ENCODE peak calls at places on chromosomes 3 and 15, in nine cellular contexts. Y is CD4-positive, alpha-beta T cell; Z is activated naive CD8-positive, alpha-beta T cell treated with anti-CD3 and anti-CD28 coated beads for 36 hours; K is NCI-H774; J is AG08395; F is K562; W is stimulated activated CD4-positive, alpha-beta T cell treated with anti-CD3 and anti-CD28 coated beads, Interleukin-12 subunit alpha, Interleukin-12 subunit beta, amount 100 ng/mL, for 4 hours; T is effector memory CD8-positive, alpha-beta T cell; N is activated T-cell treated with anti-CD3 and anti-CD28 coated beads, Interleukin-2, amount 50 U/mL, for 48 hours. X is an unnamed sample.

GRCh38 chr15:63509933-63510547 is 5.6 kb downstream of the USP3 start:
- DNase-seq in Y (no peak), Z (no peak), K (no peak), J (peak), F (no peak), W (no peak), T (no peak), N (no peak), X (no peak)

GRCh38 chr3:20125912-20126311 is 60.1 kb downstream of the SGO1 start:
- DNase-seq in Y (no peak), Z (no peak), K (no peak), J (no peak), F (no peak), W (no peak), T (no peak), N (no peak), X (no peak)

GRCh38 chr3:177571271-177571972 is 374.1 kb upstream of the TBL1XR1 start:
- DNase-seq in Y (no peak), Z (no peak), K (no peak), J (no peak), F (no peak), W (no peak), T (no peak), N (no peak), X (no peak)

GRCh38 chr3:56019490-56019889 is 448.8 kb downstream of the ERC2 start:
- DNase-seq in Y (no peak), Z (no peak), K (no peak), J (no peak), F (no peak), W (no peak), T (no peak), N (no peak), X (peak)

GRCh38 chr3:40079203-40079844 is 230.2 kb upstream of the EIF1B start:
- DNase-seq in Y (no peak), Z (no peak), K (no peak), J (peak), F (no peak), W (no peak), T (no peak), N (no peak), X (no peak)

GRCh38 chr3:43366466-43366865 is 80.1 kb downstream of the SNRK start:
- DNase-seq in Y (no peak), Z (no peak), K (no peak), J (no peak), F (no peak), W (no peak), T (no peak), N (no peak), X (peak)

GRCh38 chr15:58443291-58443690 is 11.5 kb downstream of the LIPC start:
- DNase-seq in Y (no peak), Z (no peak), K (no peak), J (no peak), F (no peak), W (no peak), T (no peak), N (no peak), X (no peak)

GRCh38 chr3:65342084-65342683 is 654.4 kb upstream of the ADAMTS9 start:
- DNase-seq in Y (no peak), Z (peak), K (no peak), J (peak), F (peak), W (peak), T (no peak), N (peak), X (no peak)

GRCh38 chr15:40330368-40330836 is 6.9 kb downstream of the INAFM2 start:
- DNase-seq in Y (no peak), Z (no peak), K (peak), J (peak), F (peak), W (no peak), T (no peak), N (no peak), X (no peak)

X was measured in Right ventricle myocardium inferior.